ENCODE peak calls at places on chromosomes 16 and 17, in eight cellular contexts. M is AG10803; G is HCT116; X is GM23338; E is midbrain; Q is stimulated activated CD4-positive, alpha-beta T cell treated with anti-CD3 and anti-CD28 coated beads, Interleukin-12 subunit alpha, Interleukin-12 subunit beta, amount 100 ng/mL, for 48 hours; U is ovary; N is endothelial cell. W is an unnamed sample.

GRCh38 chr16:78494674-78495073 is 395.2 kb downstream of the WWOX start:
- DNase-seq in U (no peak), M (no peak), Q (no peak), E (no peak), N (no peak), X (no peak), G (no peak), W (no peak)

GRCh38 chr17:60577147-60577925 is 22.7 kb upstream of the PPM1D start:
- DNase-seq in N (no peak), M (peak; percentile 70), X (peak; percentile 47), Q (no peak), U (peak; percentile 63), E (peak; percentile 71), G (no peak), W (no peak)

GRCh38 chr17:68184816-68185436 is 62.9 kb upstream of the AMZ2 start:
- DNase-seq in G (no peak), M (no peak), N (no peak), Q (peak; percentile 25), U (no peak), E (no peak), X (no peak), W (no peak)

GRCh38 chr16:57374067-57374534 is 1.8 kb downstream of the CX3CL1 start:
- DNase-seq in G (no peak), N (no peak), Q (no peak), M (no peak), E (no peak), U (peak; percentile 31), X (no peak), W (no peak)

GRCh38 chr17:77329741-77330531 is 189.2 kb downstream of the SEC14L1 start:
- DNase-seq in Q (no peak), M (no peak), G (no peak), U (peak; percentile 19), X (no peak), N (no peak), E (no peak), W (no peak)

GRCh38 chr17:80766290-80766689 is 221.7 kb downstream of the RPTOR start:
- DNase-seq in M (no peak), X (no peak), Q (no peak), G (no peak), U (no peak), E (no peak), N (no peak), W (no peak)

GRCh38 chr17:43719578-43719977 is 39.0 kb downstream of the SOST start:
- DNase-seq in U (no peak), G (no peak), M (no peak), N (no peak), X (no peak), E (no peak), Q (no peak), W (no peak)

GRCh38 chr16:72042157-72042660 is 12.1 kb upstream of the HP start:
- DNase-seq in E (peak; percentile 2), G (no peak), Q (no peak), X (no peak), N (no peak), U (no peak), M (no peak), W (no peak)

GRCh38 chr17:43645765-43646481 is 15.8 kb downstream of the MEOX1 start:
- DNase-seq in G (no peak), U (peak; percentile 72), N (peak; percentile 73), M (peak; percentile 49), E (no peak), Q (no peak), X (peak; percentile 62), W (no peak)

GRCh38 chr16:19578378-19578851 is 22.9 kb downstream of the VPS35L start:
- DNase-seq in E (peak; percentile 91), G (no peak), N (no peak), Q (no peak), U (no peak), M (peak; percentile 32), X (no peak), W (no peak)

GRCh38 chr16:49704586-49705155 is 151.2 kb downstream of the ZNF423 start:
- DNase-seq in U (no peak), E (no peak), X (peak; percentile 54), G (no peak), M (no peak), N (no peak), Q (no peak), W (peak; percentile 65)

GRCh38 chr16:83200005-83200779 is 573.4 kb downstream of the CDH13 start:
- DNase-seq in N (no peak), M (peak; percentile 31), X (peak; percentile 17), E (peak; percentile 25), G (no peak), U (no peak), Q (no peak), W (peak; percentile 36)

GRCh38 chr16:13798211-13798610 is 121.7 kb upstream of the ERCC4 start:
- DNase-seq in X (no peak), E (no peak), G (no peak), Q (no peak), M (no peak), U (no peak), N (no peak), W (no peak)

GRCh38 chr16:49638696-49639629 is 216.9 kb downstream of the ZNF423 start:
- DNase-seq in U (no peak), X (no peak), N (no peak), G (no peak), M (no peak), E (no peak), Q (no peak), W (no peak)

GRCh38 chr16:47236716-47237115 is 93.0 kb upstream of the NETO2 start:
- DNase-seq in M (no peak), E (no peak), N (no peak), U (no peak), G (no peak), Q (no peak), X (peak; percentile 47), W (peak; percentile 47)

GRCh38 chr17:41413353-41413752 is 11.0 kb downstream of the KRT37 start:
- DNase-seq in U (no peak), Q (no peak), M (peak; percentile 29), N (no peak), X (peak; percentile 76), G (no peak), E (no peak), W (peak; percentile 47)

GRCh38 chr17:16419074-16419928 is 3.9 kb downstream of the TRPV2 start:
- DNase-seq in N (no peak), E (no peak), M (peak; percentile 79), G (no peak), X (no peak), Q (peak; percentile 56), U (no peak), W (peak; percentile 81)

GRCh38 chr16:48164907-48165715 is 9.3 kb upstream of the ABCC12 start:
- DNase-seq in U (peak; percentile 62), N (peak; percentile 85), Q (peak; percentile 37), M (peak; percentile 58), E (peak; percentile 67), G (peak; percentile 59), X (peak; percentile 81), W (peak; percentile 92)

GRCh38 chr16:460787-461186 is 35.3 kb downstream of the RAB11FIP3 start:
- DNase-seq in X (no peak), N (no peak), Q (no peak), G (no peak), E (no peak), U (no peak), M (no peak), W (peak; percentile 64)

GRCh38 chr16:71927383-71927782 is 32.1 kb downstream of the IST1 start:
- DNase-seq in E (no peak), G (peak; percentile 42), N (no peak), U (peak; percentile 51), Q (no peak), M (peak; percentile 94), X (no peak), W (peak; percentile 56)

GRCh38 chr17:14953405-14953804 is 311.7 kb downstream of the PMP22 start:
- DNase-seq in M (no peak), Q (no peak), E (no peak), X (no peak), G (no peak), U (no peak), N (no peak), W (no peak)

GRCh38 chr17:54899721-54900456 is 763 bp upstream of the TOM1L1 start:
- DNase-seq in E (no peak), Q (no peak), X (peak; percentile 70), G (no peak), N (peak; percentile 6), U (no peak), M (no peak), W (peak; percentile 86)

GRCh38 chr16:75319513-75320401 is 68.3 kb upstream of the BCAR1 start:
- DNase-seq in U (no peak), E (no peak), N (no peak), G (no peak), Q (no peak), X (no peak), M (peak; percentile 93), W (no peak)

GRCh38 chr16:71441348-71441781 is 489 bp downstream of the TLE7 start:
- DNase-seq in X (peak; percentile 84), U (no peak), M (no peak), N (no peak), G (no peak), E (no peak), Q (no peak), W (peak; percentile 73)

GRCh38 chr17:44197980-44198720 is 1.5 kb downstream of the ATXN7L3 start:
- DNase-seq in Q (no peak), M (peak; percentile 76), X (peak; percentile 46), E (no peak), U (peak; percentile 53), G (peak; percentile 57), N (no peak), W (no peak)

GRCh38 chr17:9668532-9668931 is 23.2 kb downstream of the USP43 start:
- DNase-seq in M (peak; percentile 69), E (no peak), G (no peak), X (no peak), U (no peak), N (no peak), Q (no peak), W (peak; percentile 30)

GRCh38 chr17:49798182-49798581 is 9.7 kb downstream of the KAT7 start:
- DNase-seq in M (no peak), X (no peak), G (no peak), U (no peak), N (no peak), Q (no peak), E (no peak), W (no peak)

GRCh38 chr17:7840441-7840840 is 6.4 kb downstream of the KDM6B start:
- DNase-seq in G (no peak), U (no peak), M (no peak), X (no peak), Q (no peak), N (no peak), E (no peak), W (no peak)

W was measured in ELF-1.